ENCODE peak calls at places on chromosomes 3 and 15, in eight cellular contexts. T, A, R, E, U, F, M and K are unnamed samples.

GRCh38 chr3:63349583-63350177 is 71.6 kb downstream of the SYNPR start:
- DNase-seq in U (no peak), T (no peak), E (peak; percentile 25), R (no peak), A (peak; percentile 5), F (peak; percentile 68), M (peak; percentile 77), K (no peak)

GRCh38 chr3:49747792-49748480 is 24.2 kb upstream of the GMPPB start:
- DNase-seq in T (no peak), U (no peak), A (no peak), F (no peak), M (peak; percentile 19), E (no peak), R (no peak), K (no peak)

GRCh38 chr3:21256932-21257331 is 494.1 kb downstream of the ZNF385D start:
- DNase-seq in F (no peak), M (no peak), U (no peak), R (no peak), E (no peak), T (no peak), A (no peak), K (no peak)

GRCh38 chr3:36477655-36478054 is 97.4 kb downstream of the STAC start:
- DNase-seq in F (no peak), A (no peak), M (peak; percentile 8), U (no peak), E (no peak), R (no peak), T (no peak), K (no peak)

GRCh38 chr15:59545573-59545972 is 66.0 kb upstream of the GCNT3 start:
- DNase-seq in R (no peak), F (peak; percentile 12), U (no peak), T (peak; percentile 24), M (no peak), E (no peak), A (no peak), K (no peak)

GRCh38 chr3:139906441-139906840 is 28.5 kb upstream of the CLSTN2 start:
- DNase-seq in R (no peak), T (no peak), E (peak; percentile 18), F (peak; percentile 96), U (no peak), A (peak; percentile 2), M (peak; percentile 4), K (no peak)

GRCh38 chr3:109081746-109082510 is 36.0 kb downstream of the MORC1 start:
- DNase-seq in M (peak; percentile 48), F (peak; percentile 76), R (no peak), T (no peak), U (no peak), E (peak; percentile 38), A (peak; percentile 19), K (no peak)

GRCh38 chr15:39969871-39970270 is 36.0 kb downstream of the EIF2AK4 start:
- DNase-seq in T (no peak), R (no peak), E (no peak), U (no peak), A (no peak), F (peak; percentile 18), M (peak; percentile 31), K (peak; percentile 69)

GRCh38 chr3:190205739-190206138 is 85.0 kb upstream of the P3H2 start:
- DNase-seq in M (peak; percentile 52), E (no peak), U (no peak), A (peak; percentile 25), F (no peak), T (no peak), R (no peak), K (no peak)

GRCh38 chr15:98480858-98481257 is 167.5 kb upstream of the IGF1R start:
- DNase-seq in A (no peak), U (no peak), M (no peak), T (no peak), R (no peak), E (no peak), F (no peak), K (no peak)

GRCh38 chr3:42013652-42014442 is 51.9 kb upstream of the ULK4 start:
- DNase-seq in F (no peak), E (no peak), M (no peak), A (no peak), U (peak; percentile 12), T (peak; percentile 91), R (no peak), K (no peak)
- H3K27ac ChIP-seq in F (peak overlapping the region; percentile 25), E (peak overlapping the region; percentile 89), M (peak overlapping the region; percentile 65), A (peak overlapping the region; percentile 98), U (peak overlapping the region; percentile 49), T (peak overlapping the region; percentile 99), R (peak overlapping the region; percentile 84), K (peak overlapping the region; percentile 74)

DNA sequence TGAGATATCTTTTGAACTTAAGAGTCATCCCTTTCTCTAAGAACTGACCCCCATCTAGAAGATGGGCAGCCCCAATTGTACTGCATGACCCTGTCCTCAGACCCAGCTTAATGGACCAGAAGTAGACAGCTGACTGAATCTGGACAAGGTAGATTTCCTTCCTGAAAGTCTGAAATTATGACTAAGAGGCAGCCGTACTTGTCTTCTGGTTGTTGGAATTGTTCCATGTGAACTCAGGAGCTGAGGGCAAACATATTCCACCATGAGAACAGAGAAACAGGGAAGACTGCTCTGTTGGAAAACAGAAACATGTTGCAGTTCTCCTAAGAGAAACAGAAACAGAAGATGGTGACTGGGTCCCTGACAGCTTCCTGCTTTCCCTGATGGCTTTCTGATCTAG is 24.2 kb downstream of the POPDC2 start:
- DNase-seq in R (no peak), E (no peak), T (no peak), U (no peak), F (no peak), M (peak; percentile 28), A (no peak), K (no peak)
- H3K27ac ChIP-seq in R (no peak overlapping the region), E (no peak overlapping the region), T (peak overlapping the region; percentile 89), U (no peak overlapping the region), F (no peak overlapping the region), M (no peak overlapping the region), A (peak overlapping the region; percentile 30), K (peak overlapping the region; percentile 11)

GRCh38 chr15:57089815-57090214 is 171.4 kb downstream of the TCF12 start:
- DNase-seq in U (no peak), R (no peak), T (no peak), A (no peak), E (no peak), F (no peak), M (no peak), K (no peak)
- H3K27ac ChIP-seq in U (no peak overlapping the region), R (no peak overlapping the region), T (no peak overlapping the region), A (no peak overlapping the region), E (no peak overlapping the region), F (no peak overlapping the region), M (no peak overlapping the region), K (no peak overlapping the region)

GRCh38 chr3:14368885-14369284 is 33.5 kb upstream of the SLC6A6 start:
- DNase-seq in M (no peak), A (no peak), E (no peak), R (no peak), F (no peak), U (no peak), T (no peak), K (no peak)

GRCh38 chr3:14370719-14371572 is 31.5 kb upstream of the SLC6A6 start:
- DNase-seq in E (no peak), M (no peak), A (no peak), R (no peak), T (no peak), U (no peak), F (no peak), K (no peak)

GRCh38 chr3:14371573-14372474 is 30.6 kb upstream of the SLC6A6 start:
- DNase-seq in U (no peak), M (peak; percentile 61), F (peak; percentile 50), E (peak; percentile 78), T (no peak), A (peak; percentile 79), R (no peak), K (peak; percentile 76)

GRCh38 chr3:14368146-14368545 is 34.3 kb upstream of the SLC6A6 start:
- DNase-seq in A (no peak), U (no peak), R (no peak), T (no peak), E (no peak), F (no peak), M (no peak), K (no peak)

GRCh38 chr3:14369675-14370669 is 32.4 kb upstream of the SLC6A6 start:
- DNase-seq in E (no peak), A (peak; percentile 48), R (no peak), F (peak; percentile 81), T (peak; percentile 55), U (no peak), M (no peak), K (no peak)
- H3K27ac ChIP-seq in E (peak overlapping the region; percentile 57), A (peak overlapping the region; percentile 75), R (no peak overlapping the region), F (no peak overlapping the region), T (no peak overlapping the region), U (no peak overlapping the region), M (no peak overlapping the region), K (no peak overlapping the region)

GRCh38 chr15:68408526-68408925 is 23.4 kb downstream of the ITGA11 start:
- DNase-seq in U (no peak), E (no peak), R (peak; percentile 53), M (no peak), T (no peak), F (no peak), A (no peak), K (peak; percentile 18)
- H3K27ac ChIP-seq in U (no peak overlapping the region), E (no peak overlapping the region), R (no peak overlapping the region), M (no peak overlapping the region), T (no peak overlapping the region), F (no peak overlapping the region), A (peak overlapping the region; percentile 9), K (peak overlapping the region; percentile 84)

GRCh38 chr15:51935466-51936118 is 36.0 kb downstream of the LEO1 start:
- DNase-seq in U (no peak), E (no peak), F (no peak), R (no peak), M (no peak), T (no peak), A (no peak), K (no peak)

GRCh38 chr15:51936119-51936478 is 35.5 kb downstream of the LEO1 start:
- DNase-seq in F (peak; percentile 45), R (no peak), U (no peak), M (no peak), E (no peak), T (no peak), A (no peak), K (no peak)

GRCh38 chr15:51931016-51931415 is 40.6 kb downstream of the LEO1 start:
- DNase-seq in E (no peak), A (no peak), R (no peak), U (no peak), M (no peak), T (no peak), F (no peak), K (no peak)

GRCh38 chr15:51926808-51927207 is 44.8 kb downstream of the LEO1 start:
- DNase-seq in R (no peak), E (no peak), M (no peak), T (no peak), U (no peak), A (no peak), F (no peak), K (no peak)

DNA sequence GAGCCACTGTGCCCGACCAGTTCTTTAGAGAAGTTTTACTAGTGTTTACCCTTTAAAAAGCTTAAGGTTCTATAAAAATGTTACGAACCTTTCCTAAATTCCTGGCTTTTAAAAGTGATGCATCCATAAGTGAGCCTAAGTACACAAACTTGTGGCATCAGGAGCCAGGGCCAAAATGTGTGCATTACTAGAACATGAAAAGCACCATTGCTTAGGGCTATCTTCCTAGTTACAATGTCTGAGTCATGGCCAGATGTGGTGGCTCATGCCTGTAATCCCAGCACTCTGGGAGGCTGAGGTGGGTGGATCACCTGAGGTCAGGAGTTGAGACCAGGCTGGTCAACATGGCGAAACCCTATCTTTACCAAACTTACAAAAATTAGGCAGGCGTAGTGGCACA is 39.9 kb downstream of the LEO1 start:
- DNase-seq in M (no peak), R (no peak), F (no peak), U (no peak), T (no peak), A (no peak), E (no peak), K (no peak)
- H3K27ac ChIP-seq in M (no peak overlapping the region), R (no peak overlapping the region), F (no peak overlapping the region), U (no peak overlapping the region), T (no peak overlapping the region), A (no peak overlapping the region), E (no peak overlapping the region), K (no peak overlapping the region)